ENCODE peak calls at places on chromosomes 6 and 20, in five cellular contexts. P is IMR-90, R is H1, E is mesendoderm, M is mesenchymal stem cell. H is an unnamed sample.

GRCh38 chr20:60785817-60786216 is 466.2 kb upstream of the CDH4 start:
- DNase-seq in M (no peak), R (no peak), E (no peak), P (no peak), H (no peak)

GRCh38 chr6:101614774-101615173 is 221.3 kb downstream of the GRIK2 start:
- DNase-seq in M (peak; percentile 57), E (peak; percentile 23), R (peak; percentile 61), P (peak; percentile 87), H (peak; percentile 35)

GRCh38 chr6:70673601-70674000 is 5.9 kb downstream of the SMAP1 start:
- DNase-seq in P (peak; percentile 55), E (peak; percentile 76), M (peak; percentile 29), R (peak; percentile 7), H (no peak)

GRCh38 chr6:75204222-75204958 is 1.5 kb downstream of the COL12A1 start:
- DNase-seq in R (no peak), P (peak; percentile 96), E (peak; percentile 85), M (peak; percentile 95), H (peak; percentile 61)

GRCh38 chr6:37339911-37340638 is 13.7 kb upstream of the RNF8 start:
- DNase-seq in M (no peak), P (peak; percentile 28), E (no peak), R (no peak), H (no peak)

GRCh38 chr20:29427201-29428060 is 1830.0 kb upstream of the DEFB115 start:
- DNase-seq in M (no peak), R (no peak), E (no peak), P (no peak), H (no peak)

GRCh38 chr20:38125157-38126056 is 39.7 kb downstream of the TGM2 start:
- DNase-seq in M (no peak), P (peak; percentile 58), R (no peak), E (no peak), H (no peak)

GRCh38 chr6:2042951-2043648 is 202.3 kb downstream of the GMDS start:
- DNase-seq in P (no peak), E (peak; percentile 3), M (no peak), R (no peak), H (no peak)

GRCh38 chr6:44256291-44257006 is 879 bp downstream of the SLC35B2 start:
- DNase-seq in R (no peak), E (peak; percentile 68), P (no peak), M (no peak), H (no peak)

GRCh38 chr20:59055302-59055701 is 12.7 kb upstream of the PRELID3B start:
- DNase-seq in E (no peak), P (peak; percentile 37), R (no peak), M (no peak), H (no peak)

GRCh38 chr6:20379231-20379630 is 22.4 kb upstream of the E2F3 start:
- DNase-seq in E (no peak), M (no peak), P (no peak), R (no peak), H (no peak)

GRCh38 chr6:11263185-11263817 is 30.8 kb upstream of the NEDD9 start:
- DNase-seq in M (peak; percentile 88), R (no peak), E (peak; percentile 95), P (peak; percentile 84), H (no peak)

GRCh38 chr6:118544105-118544504 is 4.0 kb upstream of the PLN start:
- DNase-seq in P (no peak), E (no peak), R (no peak), M (no peak), H (no peak)

GRCh38 chr6:50602191-50602810 is 111.0 kb upstream of the TFAP2D start:
- DNase-seq in P (peak; percentile 21), M (peak; percentile 26), E (peak; percentile 46), R (no peak), H (peak; percentile 50)

GRCh38 chr6:85185977-85186376 is 263.9 kb upstream of the NT5E start:
- DNase-seq in R (no peak), M (no peak), E (no peak), P (peak; percentile 22), H (no peak)

GRCh38 chr6:139525415-139525814 is 151.0 kb upstream of the CITED2 start:
- DNase-seq in P (no peak), R (no peak), E (no peak), M (no peak), H (no peak)

GRCh38 chr6:149766156-149766768 is 16.7 kb downstream of the PCMT1 start:
- DNase-seq in E (no peak), P (peak; percentile 61), M (no peak), R (no peak), H (no peak)

GRCh38 chr20:2314759-2315439 is 19.1 kb downstream of the TGM3 start:
- DNase-seq in R (no peak), E (peak; percentile 51), P (peak; percentile 28), M (peak; percentile 58), H (no peak)

GRCh38 chr20:1838479-1839279 is 56.5 kb upstream of the SIRPA start:
- DNase-seq in R (no peak), E (peak; percentile 42), M (no peak), P (no peak), H (no peak)

GRCh38 chr6:87093651-87094050 is 1.3 kb downstream of the CGA start:
- DNase-seq in E (no peak), P (peak; percentile 61), M (peak; percentile 11), R (no peak), H (no peak)

GRCh38 chr20:61760321-61761112 is 305.2 kb downstream of the TAF4 start:
- DNase-seq in R (no peak), E (no peak), P (no peak), M (no peak), H (no peak)

GRCh38 chr6:20717743-20718142 is 183.5 kb downstream of the CDKAL1 start:
- DNase-seq in P (no peak), M (no peak), R (no peak), E (no peak), H (no peak)

GRCh38 chr20:46568570-46569129 is 18.2 kb upstream of the OCSTAMP start:
- DNase-seq in R (no peak), M (peak; percentile 28), E (no peak), P (peak; percentile 72), H (no peak)

GRCh38 chr20:63215101-63216040 is 560 bp downstream of the YTHDF1 start:
- DNase-seq in M (peak; percentile 79), R (no peak), P (peak; percentile 60), E (peak; percentile 86), H (no peak)
- H3K23ac ChIP-seq in M (peak overlapping the region; percentile 3), R (no peak overlapping the region), P (peak overlapping the region; percentile 71), E (no peak overlapping the region), H (peak overlapping the region; percentile 38)

DNA sequence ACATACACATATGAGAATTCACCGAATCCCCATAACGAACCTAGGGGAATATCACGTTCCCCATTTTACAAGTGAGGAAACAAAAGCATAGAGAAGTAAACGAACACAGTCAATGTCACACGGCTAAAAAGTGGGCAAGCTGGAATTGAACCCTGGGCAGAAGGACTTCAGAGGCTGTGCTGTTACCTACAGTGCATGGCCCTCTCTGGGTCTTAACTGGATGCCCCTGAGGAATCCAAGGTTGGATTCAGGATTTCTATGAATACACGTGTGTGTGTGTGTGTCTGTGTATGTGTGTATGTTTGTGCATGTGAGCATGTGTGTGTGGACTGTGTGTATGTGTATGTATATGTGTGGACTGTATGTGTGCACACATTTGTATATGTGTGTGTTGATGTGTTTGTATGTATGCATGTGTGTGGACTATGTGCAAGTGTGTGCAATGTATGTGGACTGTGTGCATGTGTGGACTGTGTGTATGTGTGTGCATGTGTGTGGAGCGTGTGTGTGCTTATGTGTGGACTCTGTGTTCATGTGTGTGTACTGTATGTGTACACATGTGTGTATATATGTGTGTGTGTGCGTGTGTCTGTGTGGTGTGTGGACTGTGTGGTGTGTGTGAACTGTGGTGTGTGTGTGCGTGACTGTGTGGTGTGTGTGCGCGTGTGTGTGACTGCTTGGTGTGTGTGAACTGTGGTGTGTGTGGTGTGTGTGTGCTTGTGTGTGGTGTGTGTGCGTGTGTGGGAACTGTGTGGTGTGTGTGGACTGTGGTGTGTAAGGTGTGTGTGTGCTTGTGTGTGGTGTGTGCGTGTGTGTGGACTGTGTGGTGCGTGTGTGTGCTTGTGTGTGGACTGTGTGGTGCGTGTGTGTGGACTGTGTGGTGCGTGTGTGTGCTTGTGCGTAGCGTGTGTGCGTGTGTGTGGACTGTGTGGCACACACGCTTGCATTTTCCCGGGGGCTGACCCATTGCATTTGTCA is 49.0 kb downstream of the HNF4A start:
- DNase-seq in M (no peak), R (no peak), P (no peak), E (no peak), H (no peak)
- H3K23ac ChIP-seq in M (no peak overlapping the region), R (no peak overlapping the region), P (no peak overlapping the region), E (peak overlapping the region; percentile 6), H (peak overlapping the region; percentile 91)

GRCh38 chr20:536426-537012 is 7.1 kb downstream of the CSNK2A1 start:
- DNase-seq in R (no peak), P (no peak), E (no peak), M (no peak), H (no peak)

GRCh38 chr20:540391-541201 is 3.0 kb downstream of the CSNK2A1 start:
- DNase-seq in M (no peak), P (no peak), R (no peak), E (peak; percentile 51), H (no peak)

GRCh38 chr20:537983-538382 is 5.6 kb downstream of the CSNK2A1 start:
- DNase-seq in R (no peak), M (no peak), E (no peak), P (no peak), H (no peak)

GRCh38 chr20:539848-540247 is 3.7 kb downstream of the CSNK2A1 start:
- DNase-seq in E (peak; percentile 54), R (no peak), P (peak; percentile 49), M (peak; percentile 73), H (no peak)

DNA sequence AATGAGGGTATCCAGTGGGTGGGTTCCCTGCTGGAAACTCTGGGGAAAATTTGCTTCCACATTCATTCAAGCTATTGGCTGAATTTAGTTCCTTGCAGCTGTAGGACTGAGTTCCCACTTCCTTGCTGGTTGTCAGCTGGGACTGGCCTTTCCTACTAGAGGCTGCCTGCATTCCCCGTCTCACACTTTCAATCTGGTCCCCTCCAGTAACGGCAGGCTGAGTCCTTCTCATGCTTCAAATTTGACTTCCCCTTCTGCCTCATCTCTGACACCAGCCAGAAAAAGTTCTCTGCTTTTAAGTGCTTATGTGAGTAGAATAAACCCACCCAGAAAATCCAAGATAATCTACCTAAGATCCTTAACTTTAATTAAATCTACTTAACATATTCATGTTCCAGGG is 4.4 kb downstream of the CSNK2A1 start:
- DNase-seq in E (peak; percentile 61), M (no peak), P (no peak), R (no peak), H (no peak)
- H3K23ac ChIP-seq in E (no peak overlapping the region), M (no peak overlapping the region), P (no peak overlapping the region), R (no peak overlapping the region), H (no peak overlapping the region)

GRCh38 chr6:39224523-39225182 is 4.6 kb downstream of the KCNK5 start:
- DNase-seq in E (no peak), R (no peak), P (no peak), M (no peak), H (no peak)

GRCh38 chr6:39225946-39226437 is 3.3 kb downstream of the KCNK5 start:
- DNase-seq in M (no peak), P (no peak), E (no peak), R (no peak), H (no peak)

GRCh38 chr6:39225543-39225942 is 3.7 kb downstream of the KCNK5 start:
- DNase-seq in E (peak; percentile 77), R (no peak), P (no peak), M (no peak), H (no peak)

GRCh38 chr6:39223535-39223934 is 5.7 kb downstream of the KCNK5 start:
- DNase-seq in R (no peak), E (no peak), P (no peak), M (no peak), H (no peak)

DNA sequence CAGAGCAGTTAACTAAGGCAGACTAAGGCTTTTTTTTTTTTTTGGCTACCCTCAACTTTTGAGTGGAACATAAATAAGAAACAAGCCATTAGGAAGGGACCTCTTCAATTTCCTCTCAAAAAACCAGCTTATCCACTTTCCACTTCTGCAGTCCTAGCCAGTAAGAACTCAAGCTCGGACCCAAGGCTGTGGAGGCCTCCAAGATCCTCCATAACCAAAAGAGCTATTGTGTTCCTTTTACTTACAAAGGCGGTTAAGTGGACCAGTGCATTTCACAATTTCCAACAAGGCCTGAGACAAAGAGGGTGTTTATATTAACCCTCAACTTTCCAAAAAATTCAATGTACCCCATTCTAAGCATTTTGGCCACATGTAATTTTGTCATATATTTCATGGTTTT is 5.2 kb downstream of the KCNK5 start:
- DNase-seq in E (no peak), M (no peak), P (no peak), R (no peak), H (no peak)
- H3K23ac ChIP-seq in E (no peak overlapping the region), M (no peak overlapping the region), P (no peak overlapping the region), R (no peak overlapping the region), H (no peak overlapping the region)

H was measured in neuronal stem cell.